ENCODE peak calls at places on chromosomes 5 and 9, in six cellular contexts. T is mesothelial cell of epicardium, Z is AG04449, L is endothelial cell, J is spleen, V is OCI-LY7. F is an unnamed sample.

GRCh38 chr9:134501266-134502181 is 140.1 kb upstream of the COL5A1 start:
- DNase-seq in L (no peak), J (peak), V (no peak), T (no peak), Z (no peak), F (no peak)

GRCh38 chr9:109064963-109065701 is 51.8 kb upstream of the CTNNAL1 start:
- DNase-seq in T (no peak), L (no peak), Z (no peak), V (no peak), J (no peak), F (no peak)

GRCh38 chr5:71922584-71923106 is 184.6 kb upstream of the MAP1B start:
- DNase-seq in Z (no peak), T (no peak), L (no peak), V (no peak), J (no peak), F (no peak)

GRCh38 chr5:154646841-154647759 is 108.1 kb upstream of the LARP1 start:
- DNase-seq in J (peak), T (no peak), V (no peak), L (peak), Z (no peak), F (no peak)

GRCh38 chr9:75891277-75892167 is 1.0 kb downstream of the PCSK5 start:
- DNase-seq in J (peak), Z (no peak), T (peak), L (peak), V (no peak), F (no peak)

GRCh38 chr9:81174023-81174422 is 515.3 kb downstream of the TLE1 start:
- DNase-seq in Z (no peak), V (no peak), T (no peak), J (no peak), L (no peak), F (no peak)

GRCh38 chr9:106927916-106928315 is 65.0 kb downstream of the ZNF462 start:
- DNase-seq in L (no peak), V (no peak), T (no peak), J (no peak), Z (no peak), F (no peak)

GRCh38 chr9:98248737-98249474 is 6.5 kb downstream of the TBC1D2 start:
- DNase-seq in T (no peak), V (no peak), L (no peak), J (peak), Z (peak), F (peak)

GRCh38 chr5:156259618-156260017 is 67.3 kb upstream of the SGCD start:
- DNase-seq in J (no peak), V (no peak), Z (no peak), T (no peak), L (no peak), F (no peak)

GRCh38 chr9:93586290-93587057 is 10.1 kb downstream of the PHF2 start:
- DNase-seq in Z (no peak), V (no peak), J (no peak), T (peak), L (no peak), F (no peak)

GRCh38 chr5:116359575-116359974 is 215.0 kb downstream of the SEMA6A start:
- DNase-seq in L (no peak), J (no peak), T (no peak), Z (no peak), V (no peak), F (no peak)

GRCh38 chr5:172505403-172505759 is 51.1 kb upstream of the SH3PXD2B start:
- DNase-seq in L (peak), J (peak), Z (no peak), V (no peak), T (peak), F (no peak)

GRCh38 chr5:128711216-128711615 is 173.2 kb upstream of the FBN2 start:
- DNase-seq in V (no peak), Z (no peak), J (no peak), T (no peak), L (no peak), F (no peak)

GRCh38 chr9:123465304-123465703 is 109.3 kb downstream of the CRB2 start:
- DNase-seq in Z (no peak), J (no peak), V (no peak), L (no peak), T (no peak), F (no peak)

GRCh38 chr9:35726876-35727438 is 5.0 kb downstream of the TLN1 start:
- DNase-seq in L (no peak), J (peak), V (peak), Z (no peak), T (no peak), F (no peak)

GRCh38 chr9:68794898-68795297 is 89.9 kb downstream of the PIP5K1B start:
- DNase-seq in L (no peak), J (no peak), T (no peak), V (no peak), Z (no peak), F (no peak)

GRCh38 chr5:140372971-140373487 is 13.0 kb downstream of the SLC4A9 start:
- DNase-seq in V (peak), J (peak), T (peak), Z (no peak), L (peak), F (peak)

GRCh38 chr9:134399435-134400056 is 73.3 kb downstream of the RXRA start:
- DNase-seq in V (no peak), J (no peak), L (no peak), Z (no peak), T (no peak), F (no peak)

GRCh38 chr9:24832307-24832706 is 286.6 kb upstream of the IZUMO3 start:
- DNase-seq in T (no peak), V (peak), J (no peak), L (peak), Z (no peak), F (no peak)

GRCh38 chr9:7320139-7320538 is 479.4 kb downstream of the DMAC1 start:
- DNase-seq in J (no peak), V (no peak), Z (peak), T (no peak), L (no peak), F (peak)

GRCh38 chr9:89277454-89277853 is 33.5 kb upstream of the CKS2 start:
- DNase-seq in V (no peak), Z (no peak), L (no peak), J (no peak), T (no peak), F (no peak)

GRCh38 chr5:76472338-76473336 is 69.6 kb downstream of the IQGAP2 start:
- DNase-seq in L (no peak), V (no peak), Z (no peak), J (no peak), T (no peak), F (no peak)

GRCh38 chr5:178535299-178536175 is 54.7 kb downstream of the COL23A1 start:
- DNase-seq in T (no peak), J (peak), V (no peak), Z (no peak), L (no peak), F (no peak)

GRCh38 chr5:177111720-177112394 is 21.7 kb upstream of the NSD1 start:
- DNase-seq in Z (no peak), V (peak), J (peak), L (peak), T (peak), F (no peak)

GRCh38 chr9:37206121-37206620 is 85.8 kb downstream of the ZCCHC7 start:
- DNase-seq in Z (no peak), T (no peak), V (no peak), L (no peak), J (no peak), F (no peak)

GRCh38 chr9:129894106-129894823 is 59.0 kb downstream of the USP20 start:
- DNase-seq in L (no peak), V (no peak), T (no peak), J (peak), Z (no peak), F (no peak)

GRCh38 chr5:172766287-172767104 is 4.5 kb downstream of the DUSP1 start:
- DNase-seq in V (no peak), L (no peak), J (no peak), T (no peak), Z (peak), F (peak)

GRCh38 chr5:41414598-41414997 is 95.8 kb downstream of the PLCXD3 start:
- DNase-seq in Z (peak), T (no peak), L (no peak), J (no peak), V (no peak), F (peak)

GRCh38 chr9:98326402-98327248 is 71.2 kb upstream of the TBC1D2 start:
- DNase-seq in T (no peak), V (peak), L (no peak), Z (no peak), J (peak), F (no peak)

GRCh38 chr5:141734501-141735231 is 52.6 kb upstream of the ARAP3 start:
- DNase-seq in J (no peak), Z (no peak), T (peak), V (peak), L (peak), F (no peak)

GRCh38 chr9:12775963-12776774 is 1.3 kb downstream of the LURAP1L start:
- DNase-seq in L (peak), V (no peak), Z (no peak), J (peak), T (peak), F (peak)

GRCh38 chr5:124823336-124823849 is 77.0 kb upstream of the ZNF608 start:
- DNase-seq in L (no peak), T (no peak), J (no peak), V (no peak), Z (no peak), F (no peak)

GRCh38 chr5:95725937-95726810 is 5.0 kb upstream of the RHOBTB3 start:
- DNase-seq in J (no peak), T (no peak), Z (peak), L (no peak), V (no peak), F (peak)

GRCh38 chr5:66113160-66113559 is 30.9 kb upstream of the SREK1 start:
- DNase-seq in J (no peak), L (no peak), T (no peak), V (no peak), Z (peak), F (no peak)

DNA sequence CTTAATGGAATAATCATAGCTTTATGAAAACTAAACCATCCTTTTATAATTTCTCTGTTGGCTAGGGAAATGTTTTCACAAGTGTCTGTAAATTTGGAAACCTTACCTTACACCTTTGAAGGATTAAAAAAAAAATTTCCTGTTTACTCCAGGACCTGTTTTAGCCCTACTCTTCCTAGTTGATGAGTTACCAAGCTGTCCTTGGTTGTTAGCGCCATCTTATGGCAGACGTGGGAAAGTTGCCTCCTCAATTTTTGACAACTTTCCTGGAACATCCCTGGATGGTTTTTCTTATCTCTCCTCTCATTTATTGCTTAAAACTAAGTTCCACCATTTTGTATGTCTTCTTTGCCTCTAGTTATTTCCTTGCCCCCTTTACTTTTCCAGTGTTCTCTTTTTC is 25.7 kb downstream of the ZSWIM6 start:
- DNase-seq in L (peak), J (no peak), V (peak), Z (no peak), T (no peak), F (no peak)
- TF ChIP-seq CTCF in L (peak), J (no peak), V (peak), Z (peak), T (no peak), F (no peak)

GRCh38 chr5:123035950-123036390 is 555 bp downstream of the PPIC start:
- DNase-seq in Z (no peak), T (peak), V (no peak), L (peak), J (peak), F (no peak)

GRCh38 chr5:123037104-123037418 is 536 bp upstream of the PPIC start:
- DNase-seq in Z (no peak), T (no peak), L (no peak), J (no peak), V (no peak), F (no peak)

GRCh38 chr5:123036391-123037103 is at the start of gene PPIC:
- DNase-seq in J (peak), T (peak), V (no peak), L (peak), Z (no peak), F (peak)

GRCh38 chr5:123033157-123033671 is 3.3 kb downstream of the PPIC start:
- DNase-seq in V (no peak), Z (no peak), T (no peak), L (no peak), J (no peak), F (no peak)

DNA sequence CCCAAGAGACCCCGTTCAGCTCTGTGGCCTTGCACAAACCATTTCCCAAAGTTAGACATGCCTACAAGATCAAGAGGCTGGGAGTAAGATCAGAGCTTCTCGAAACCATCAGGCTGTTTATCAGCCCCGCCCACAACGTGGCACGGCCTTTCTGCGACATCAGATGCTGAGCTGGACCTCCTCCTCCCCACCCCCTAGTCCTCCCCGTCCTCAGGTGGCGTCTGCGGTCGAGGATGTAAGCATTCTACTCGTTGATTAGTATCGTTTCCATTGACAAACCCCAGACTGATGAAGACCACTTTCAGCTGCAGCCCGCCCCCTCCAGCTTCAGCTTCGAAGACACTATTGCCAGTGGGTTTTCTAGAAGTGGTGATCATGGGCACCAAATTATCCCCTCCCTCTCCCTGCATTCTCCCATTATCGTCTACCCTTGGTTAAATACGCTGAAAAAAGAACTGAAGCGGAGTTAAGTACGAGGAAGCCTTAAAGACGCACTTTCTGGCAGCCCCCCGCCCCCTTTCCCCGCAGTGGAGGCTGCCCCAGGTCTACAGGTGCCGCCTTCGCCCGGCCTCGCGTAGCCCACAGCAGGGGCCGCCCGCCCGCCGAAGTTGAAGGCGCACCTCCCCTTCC is 1.1 kb downstream of the PPIC start:
- DNase-seq in T (peak), L (peak), Z (no peak), V (no peak), J (no peak), F (no peak)
- TF ChIP-seq CTCF in T (no peak), L (no peak), Z (no peak), V (no peak), J (no peak), F (peak)

GRCh38 chr9:122134822-122135528 is 24.6 kb downstream of the NDUFA8 start:
- DNase-seq in V (no peak), T (no peak), Z (no peak), L (no peak), J (no peak), F (no peak)
- TF ChIP-seq CTCF in V (no peak), T (no peak), Z (no peak), L (no peak), J (no peak), F (no peak)

GRCh38 chr5:927172-928015 is 34.7 kb downstream of the TRIP13 start:
- DNase-seq in J (no peak), T (no peak), Z (no peak), L (no peak), V (no peak), F (no peak)

GRCh38 chr5:923473-923873 is 30.8 kb downstream of the TRIP13 start:
- DNase-seq in Z (no peak), T (peak), J (peak), L (peak), V (peak), F (peak)

GRCh38 chr5:922745-923472 is 30.2 kb downstream of the TRIP13 start:
- DNase-seq in T (no peak), Z (no peak), V (no peak), J (peak), L (no peak), F (no peak)

GRCh38 chr5:929596-929995 is 36.9 kb downstream of the TRIP13 start:
- DNase-seq in V (no peak), J (no peak), Z (no peak), L (no peak), T (no peak), F (no peak)

DNA sequence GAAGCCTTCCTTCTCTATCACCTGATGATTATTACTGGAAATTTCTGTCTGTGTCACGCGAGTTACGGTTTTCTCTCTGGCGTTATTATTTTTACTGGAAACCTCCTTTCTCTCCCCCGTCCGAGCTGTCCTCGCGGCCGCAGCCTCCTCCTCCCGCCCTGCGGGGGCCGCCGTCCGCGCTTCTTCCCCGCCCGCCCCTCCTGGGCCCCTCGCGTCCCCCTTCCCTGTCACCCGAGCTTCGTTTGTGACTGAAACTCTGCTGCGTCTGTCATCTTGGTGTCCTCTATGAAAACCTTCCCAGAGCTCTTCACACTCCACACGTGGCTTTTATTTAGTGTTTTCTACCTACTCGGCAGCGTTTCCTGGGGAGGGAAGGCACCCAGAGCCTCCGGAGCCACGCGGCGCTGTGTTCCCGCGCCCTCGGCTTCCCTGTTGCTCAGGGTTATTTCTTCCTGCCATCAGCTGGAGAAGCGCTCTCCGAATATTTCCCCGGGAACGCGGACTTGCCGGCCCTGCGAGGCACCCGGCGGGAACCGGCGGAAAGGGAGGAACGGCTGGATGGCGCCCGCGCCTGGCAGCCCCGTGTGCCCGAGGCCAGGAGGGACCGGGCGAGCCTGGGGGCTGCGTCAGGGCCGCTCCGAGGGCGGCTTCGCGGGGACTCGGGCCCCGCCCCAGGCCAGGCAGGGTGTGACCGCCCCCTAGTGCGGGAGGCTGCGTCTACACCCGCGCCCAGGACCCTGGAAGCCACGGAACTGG is 33.9 kb downstream of the TRIP13 start:
- DNase-seq in L (peak), J (peak), V (no peak), T (peak), Z (no peak), F (no peak)
- TF ChIP-seq CTCF in L (peak), J (peak), V (no peak), T (peak), Z (peak), F (peak)

DNA sequence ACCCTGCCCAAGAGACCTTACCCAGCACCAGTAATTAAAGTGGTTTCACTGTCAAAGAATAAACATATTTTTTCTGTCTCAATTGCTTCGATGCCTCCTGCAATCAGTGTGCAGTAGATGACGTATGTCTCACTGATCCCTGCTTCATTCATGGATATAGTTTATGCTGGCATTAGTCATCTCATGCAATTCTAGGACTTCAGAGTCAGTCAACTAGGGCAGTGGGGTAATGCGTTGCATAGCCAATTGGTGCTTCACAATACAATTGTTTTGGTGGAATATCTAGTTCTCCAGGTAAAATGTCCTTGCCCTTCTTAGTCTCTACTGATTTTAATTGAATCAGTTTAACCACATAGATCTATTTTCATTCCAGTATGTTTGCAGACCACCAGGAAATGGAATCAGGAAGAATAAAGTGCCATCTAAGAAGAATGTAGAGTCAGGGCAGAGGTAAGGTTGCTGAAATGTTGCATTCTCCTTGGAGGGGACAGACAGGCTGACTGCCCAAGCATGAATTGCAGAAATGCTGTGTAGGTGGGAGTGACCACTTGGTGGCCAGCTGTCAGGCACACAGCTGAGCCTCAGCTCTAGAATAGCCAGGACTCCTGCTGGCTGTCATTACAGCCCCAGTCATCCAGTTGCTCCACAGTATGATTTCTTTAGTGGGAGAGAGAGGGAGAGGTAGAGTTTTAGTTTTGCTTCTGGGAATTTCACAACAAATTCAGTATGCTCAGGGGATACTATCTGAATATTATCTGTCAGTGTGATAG is 73.5 kb upstream of the MEGF10 start:
- DNase-seq in L (no peak), Z (no peak), V (no peak), J (no peak), T (no peak), F (no peak)
- TF ChIP-seq CTCF in L (no peak), Z (no peak), V (no peak), J (no peak), T (no peak), F (no peak)

GRCh38 chr5:83972236-83972635 is 251.6 kb upstream of the HAPLN1 start:
- DNase-seq in J (no peak), L (no peak), T (no peak), Z (no peak), V (no peak), F (no peak)

GRCh38 chr5:83967417-83967816 is 246.8 kb upstream of the HAPLN1 start:
- DNase-seq in L (no peak), V (no peak), Z (no peak), T (no peak), J (no peak), F (no peak)

GRCh38 chr5:83974151-83974822 is 253.6 kb upstream of the HAPLN1 start:
- DNase-seq in V (no peak), L (no peak), J (no peak), Z (no peak), T (no peak), F (no peak)

DNA sequence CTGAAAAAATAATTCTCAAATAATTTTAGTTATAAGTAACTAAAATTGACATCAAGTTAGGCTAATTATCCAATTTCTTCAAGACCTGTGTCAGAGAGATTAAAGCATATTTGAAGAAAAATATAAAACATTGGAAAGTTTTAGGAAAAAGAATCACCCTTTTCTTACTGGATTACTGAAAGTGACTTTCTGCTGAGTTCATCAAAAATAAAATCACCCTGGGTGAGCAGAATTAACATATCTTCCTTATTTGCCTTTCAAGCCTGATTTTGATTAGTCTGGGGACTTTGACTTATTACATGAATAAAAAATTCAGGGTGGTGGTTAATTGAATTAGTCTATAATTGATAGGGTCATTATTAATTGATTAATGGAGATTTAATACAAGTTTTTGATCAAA is 252.3 kb upstream of the HAPLN1 start:
- DNase-seq in Z (no peak), J (no peak), L (no peak), T (no peak), V (no peak), F (no peak)
- TF ChIP-seq CTCF in Z (no peak), J (no peak), L (no peak), T (no peak), V (no peak), F (no peak)